ENCODE peak calls at places on chromosomes 16 and 17, in four cellular contexts. H is stomach, P is transverse colon, L is GM23338. O is an unnamed sample.

GRCh38 chr16:56939801-56940200 is 7.9 kb downstream of the HERPUD1 start:
- DNase-seq in H (no peak), P (no peak), L (no peak), O (no peak)

GRCh38 chr17:61584866-61585265 is 6.2 kb downstream of the NACA2 start:
- DNase-seq in P (no peak), H (no peak), L (no peak), O (no peak)

GRCh38 chr16:79278506-79278905 is 322.0 kb downstream of the MAF start:
- DNase-seq in L (no peak), P (peak; percentile 44), H (no peak), O (no peak)

GRCh38 chr17:17628388-17629008 is 37.0 kb upstream of the PEMT start:
- DNase-seq in L (no peak), H (peak; percentile 46), P (peak; percentile 54), O (no peak)

GRCh38 chr16:69486724-69487123 is 62.3 kb downstream of the CYB5B start:
- DNase-seq in H (no peak), L (no peak), P (no peak), O (no peak)

GRCh38 chr17:42783062-42783777 is 2.8 kb downstream of the WNK4 start:
- DNase-seq in L (no peak), H (no peak), P (no peak), O (no peak)

GRCh38 chr16:58652741-58653140 is 23.1 kb upstream of the CNOT1 start:
- DNase-seq in P (no peak), H (no peak), L (peak; percentile 95), O (peak; percentile 62)

GRCh38 chr16:7025616-7026190 is 306.9 kb upstream of the RBFOX1 start:
- DNase-seq in H (peak; percentile 46), P (peak; percentile 66), L (peak; percentile 76), O (peak; percentile 72)

GRCh38 chr16:50884066-50884860 is 142.4 kb downstream of the CYLD start:
- DNase-seq in H (no peak), L (peak; percentile 77), P (no peak), O (peak; percentile 94)

GRCh38 chr17:61129876-61130275 is 269.8 kb upstream of the TBX2 start:
- DNase-seq in H (no peak), P (no peak), L (no peak), O (no peak)

GRCh38 chr17:27424516-27424915 is 31.7 kb upstream of the KSR1 start:
- DNase-seq in P (no peak), L (no peak), H (no peak), O (no peak)

GRCh38 chr16:12613131-12613991 is 190.3 kb downstream of the CPPED1 start:
- DNase-seq in P (peak; percentile 14), L (peak; percentile 25), H (no peak), O (peak; percentile 39)

GRCh38 chr17:35390663-35391062 is 17.2 kb upstream of the SLFN11 start:
- DNase-seq in L (no peak), P (no peak), H (no peak), O (no peak)

GRCh38 chr17:46868689-46869187 is 17.4 kb downstream of the WNT9B start:
- DNase-seq in L (no peak), P (no peak), H (no peak), O (no peak)

GRCh38 chr17:7228920-7229319 is 5.4 kb downstream of the DVL2 start:
- DNase-seq in H (no peak), P (no peak), L (no peak), O (no peak)

GRCh38 chr16:35881654-35882053 is 2422.2 kb downstream of the TP53TG3F start:
- DNase-seq in P (no peak), L (no peak), H (no peak), O (no peak)

DNA sequence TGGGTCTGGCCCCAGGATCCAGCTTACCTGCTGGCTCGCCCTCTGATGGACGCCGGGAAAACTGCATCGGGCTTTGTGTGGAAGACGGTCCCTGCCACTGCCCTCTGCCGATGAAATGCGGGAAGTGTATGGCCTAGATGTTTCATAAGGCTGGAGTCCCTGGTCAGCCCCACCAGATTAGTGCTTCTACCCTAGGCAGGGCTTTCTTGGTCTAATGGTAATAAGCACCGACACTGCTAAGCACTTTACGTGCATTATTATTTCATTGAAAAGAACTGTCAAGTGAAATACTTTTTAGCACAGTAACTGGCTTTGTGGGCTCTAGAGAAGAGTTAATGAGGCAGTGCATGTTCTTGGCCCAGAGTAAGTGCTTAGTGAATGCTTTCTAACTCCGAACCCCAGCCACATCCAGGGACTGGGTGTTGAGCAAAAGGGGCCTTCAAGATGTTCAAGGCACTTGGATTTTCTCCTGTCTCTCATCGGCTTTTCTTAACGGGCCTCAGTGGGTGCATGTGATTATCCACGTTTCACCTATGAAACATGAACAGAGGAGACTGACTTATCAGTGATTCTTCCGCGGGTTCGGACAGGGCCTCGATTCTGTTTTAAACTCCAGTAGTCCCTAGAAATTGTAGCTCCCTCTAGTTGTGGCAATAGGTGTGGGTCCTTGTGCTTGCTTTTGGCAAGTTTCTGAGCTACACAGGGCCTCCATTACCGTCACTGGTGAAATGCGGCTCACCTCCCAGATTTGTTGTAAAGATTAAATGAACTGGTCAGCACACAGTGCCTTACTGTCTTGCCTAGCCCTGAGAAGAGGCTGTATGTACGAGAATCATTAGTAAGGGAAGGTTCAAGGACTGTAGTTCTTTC is 6.6 kb downstream of the TRAF4 start:
- DNase-seq in H (peak; percentile 97), L (peak; percentile 98), P (peak; percentile 97), O (no peak)
- TF ChIP-seq POLR2AphosphoS5 in H (no peak), L (peak; percentile 62), P (peak; percentile 65), O (peak; percentile 80)

GRCh38 chr17:63772801-63773271 is 561 bp downstream of the CCDC47 start:
- DNase-seq in P (peak; percentile 13), H (no peak), L (peak; percentile 9), O (no peak)

GRCh38 chr17:63774982-63775290 is 966 bp downstream of the DDX42 start:
- DNase-seq in L (peak; percentile 8), P (no peak), H (no peak), O (no peak)

GRCh38 chr17:63775420-63775819 is 1.4 kb downstream of the DDX42 start:
- DNase-seq in L (peak; percentile 5), H (no peak), P (no peak), O (no peak)

GRCh38 chr17:63773272-63774140 is at the start of gene CCDC47:
- DNase-seq in L (peak; percentile 100), H (peak; percentile 99), P (peak; percentile 99), O (peak; percentile 97)

GRCh38 chr17:63774141-63774981 is at the start of gene DDX42:
- DNase-seq in P (peak; percentile 94), H (peak; percentile 91), L (peak; percentile 94), O (no peak)
- TF ChIP-seq POLR2AphosphoS5 in P (peak; percentile 92), H (peak; percentile 73), L (peak; percentile 85), O (no peak)

GRCh38 chr16:4184038-4184702 is 57.7 kb downstream of the SRL start:
- DNase-seq in H (no peak), P (no peak), L (no peak), O (no peak)
- TF ChIP-seq POLR2AphosphoS5 in H (no peak), P (no peak), L (no peak), O (no peak)

GRCh38 chr16:46853713-46854443 is 22.9 kb upstream of the C16orf87 start:
- DNase-seq in H (peak; percentile 87), P (peak; percentile 84), L (peak; percentile 93), O (peak; percentile 70)
- TF ChIP-seq POLR2AphosphoS5 in H (no peak), P (no peak), L (no peak), O (no peak)

GRCh38 chr16:67245674-67246080 is 1.6 kb downstream of the FHOD1 start:
- DNase-seq in P (no peak), L (no peak), H (no peak), O (no peak)
- TF ChIP-seq POLR2AphosphoS5 in P (no peak), L (no peak), H (no peak), O (no peak)

GRCh38 chr16:88930716-88931115 is 46.3 kb downstream of the CBFA2T3 start:
- DNase-seq in H (no peak), L (no peak), P (no peak), O (no peak)

GRCh38 chr16:88931373-88931900 is 45.6 kb downstream of the CBFA2T3 start:
- DNase-seq in P (no peak), H (no peak), L (no peak), O (no peak)

GRCh38 chr16:88931936-88932335 is 45.1 kb downstream of the CBFA2T3 start:
- DNase-seq in P (no peak), L (no peak), H (no peak), O (no peak)

GRCh38 chr16:88934066-88934667 is 42.8 kb downstream of the CBFA2T3 start:
- DNase-seq in P (no peak), L (peak; percentile 30), H (no peak), O (no peak)

GRCh38 chr16:88932929-88933328 is 44.1 kb downstream of the CBFA2T3 start:
- DNase-seq in H (no peak), L (no peak), P (no peak), O (no peak)
- TF ChIP-seq POLR2AphosphoS5 in H (no peak), L (no peak), P (no peak), O (no peak)

O was measured in H1.